ENCODE peak calls at places on chromosomes 16 and 17, in five cellular contexts. K is GM23338, J is NCI-H2029 treated with DMSO at 0.1 percent for 48 hours, C is erythroblast, Z is GM13977. V is an unnamed sample.

GRCh38 chr17:30449480-30449879 is 27.7 kb upstream of the GOSR1 start:
- DNase-seq in Z (no peak), K (no peak), C (no peak), J (no peak), V (no peak)

GRCh38 chr17:14790518-14790917 is 474.6 kb downstream of the PMP22 start:
- DNase-seq in K (no peak), J (no peak), C (no peak), Z (no peak), V (no peak)

GRCh38 chr17:1906622-1907021 is 76.8 kb downstream of the RPA1 start:
- DNase-seq in K (peak; percentile 45), J (no peak), Z (no peak), C (no peak), V (no peak)

GRCh38 chr17:2776589-2777241 is 19.5 kb upstream of the RAP1GAP2 start:
- DNase-seq in J (no peak), C (no peak), Z (no peak), K (peak; percentile 84), V (no peak)

GRCh38 chr17:78019367-78019975 is 61.0 kb downstream of the TNRC6C start:
- DNase-seq in Z (no peak), J (peak; percentile 3), K (peak; percentile 58), C (peak; percentile 72), V (peak; percentile 65)

GRCh38 chr17:79607941-79608728 is 2.7 kb downstream of the RBFOX3 start:
- DNase-seq in K (peak; percentile 90), C (peak; percentile 13), J (no peak), Z (peak; percentile 64), V (no peak)

GRCh38 chr16:74268372-74268782 is 28.2 kb upstream of the PSMD7 start:
- DNase-seq in C (no peak), J (no peak), Z (no peak), K (no peak), V (no peak)

GRCh38 chr16:397135-397661 is at the start of gene NME4:
- DNase-seq in Z (peak; percentile 74), K (peak; percentile 76), J (no peak), C (peak; percentile 67), V (peak; percentile 67)

GRCh38 chr17:50872710-50873424 is 6.7 kb upstream of the TOB1 start:
- DNase-seq in K (no peak), J (no peak), C (no peak), Z (no peak), V (no peak)